ENCODE peak calls at places on chromosome 16, in nine cellular contexts. N, R, A, Q, O, X, U, P and V are unnamed samples.

GRCh38 chr16:18846416-18846815 is 45.1 kb upstream of the ARL6IP1 start:
- DNase-seq in N (no peak), R (no peak), A (no peak), Q (peak; percentile 37), O (no peak), X (no peak), U (no peak), P (no peak), V (no peak)

GRCh38 chr16:4597174-4597573 is 17.5 kb downstream of the UBALD1 start:
- DNase-seq in N (no peak), R (no peak), A (no peak), Q (peak; percentile 32), O (no peak), X (no peak), U (no peak), P (no peak), V (no peak)

GRCh38 chr16:57364143-57364542 is 5.6 kb downstream of the CCL22 start:
- DNase-seq in N (no peak), R (no peak), A (no peak), Q (no peak), O (no peak), X (no peak), U (no peak), P (no peak), V (no peak)

GRCh38 chr16:265711-266110 is 10.0 kb downstream of the RGS11 start:
- DNase-seq in N (no peak), R (no peak), A (no peak), Q (no peak), O (no peak), X (no peak), U (no peak), P (no peak), V (no peak)

GRCh38 chr16:55003916-55004315 is 73.3 kb downstream of the IRX5 start:
- DNase-seq in N (no peak), R (no peak), A (peak; percentile 36), Q (no peak), O (no peak), X (no peak), U (no peak), P (no peak), V (no peak)

GRCh38 chr16:56755038-56755437 is 25.1 kb downstream of the NUP93 start:
- DNase-seq in N (no peak), R (no peak), A (no peak), Q (no peak), O (no peak), X (no peak), U (no peak), P (no peak), V (no peak)

GRCh38 chr16:26981266-26981938 is 85.3 kb upstream of the C16orf82 start:
- DNase-seq in N (no peak), R (no peak), A (no peak), Q (peak; percentile 76), O (no peak), X (no peak), U (peak; percentile 21), P (no peak), V (no peak)

GRCh38 chr16:27222499-27223225 is 19.3 kb downstream of the KDM8 start:
- DNase-seq in N (no peak), R (no peak), A (no peak), Q (peak; percentile 19), O (no peak), X (peak; percentile 63), U (no peak), P (no peak), V (no peak)

GRCh38 chr16:77807071-77807470 is 18.7 kb downstream of the VAT1L start:
- DNase-seq in N (no peak), R (no peak), A (no peak), Q (no peak), O (no peak), X (no peak), U (no peak), P (no peak), V (no peak)

GRCh38 chr16:15482068-15482747 is 47.8 kb downstream of the BMERB1 start:
- DNase-seq in N (peak; percentile 15), R (no peak), A (no peak), Q (peak; percentile 97), O (peak; percentile 11), X (peak; percentile 76), U (peak; percentile 72), P (no peak), V (no peak)

GRCh38 chr16:9033125-9033830 is 58.2 kb upstream of the HAPSTR1 start:
- DNase-seq in N (no peak), R (no peak), A (peak; percentile 21), Q (peak; percentile 44), O (peak; percentile 26), X (peak; percentile 29), U (no peak), P (no peak), V (peak; percentile 56)

GRCh38 chr16:66878067-66878466 is 2.2 kb upstream of the PDP2 start:
- DNase-seq in N (peak; percentile 9), R (no peak), A (no peak), Q (peak; percentile 54), O (no peak), X (no peak), U (no peak), P (peak; percentile 47), V (no peak)

GRCh38 chr16:15643453-15644305 is 725 bp upstream of the MARF1 start:
- DNase-seq in N (peak; percentile 14), R (no peak), A (peak; percentile 81), Q (peak; percentile 30), O (no peak), X (peak; percentile 46), U (no peak), P (no peak), V (no peak)

GRCh38 chr16:50568187-50568830 is 20.1 kb downstream of the NKD1 start:
- DNase-seq in N (no peak), R (no peak), A (no peak), Q (no peak), O (no peak), X (peak; percentile 49), U (no peak), P (no peak), V (no peak)

GRCh38 chr16:69318177-69318910 is 7.2 kb downstream of the VPS4A start:
- DNase-seq in N (no peak), R (no peak), A (no peak), Q (no peak), O (no peak), X (no peak), U (no peak), P (no peak), V (no peak)

GRCh38 chr16:87688876-87689815 is 76.6 kb downstream of the KLHDC4 start:
- DNase-seq in N (no peak), R (no peak), A (no peak), Q (no peak), O (no peak), X (no peak), U (no peak), P (no peak), V (no peak)

GRCh38 chr16:4261557-4262172 is 11.2 kb downstream of the TFAP4 start:
- DNase-seq in N (peak; percentile 17), R (no peak), A (no peak), Q (peak; percentile 5), O (no peak), X (peak; percentile 39), U (no peak), P (no peak), V (peak; percentile 70)

GRCh38 chr16:69888005-69888560 is 63.1 kb upstream of the CLEC18A start:
- DNase-seq in N (no peak), R (no peak), A (peak; percentile 25), Q (no peak), O (no peak), X (no peak), U (no peak), P (no peak), V (no peak)

GRCh38 chr16:19926449-19927390 is 42.1 kb upstream of the GPRC5B start:
- DNase-seq in N (no peak), R (no peak), A (no peak), Q (peak; percentile 81), O (no peak), X (no peak), U (no peak), P (no peak), V (no peak)

GRCh38 chr16:29683543-29684090 is 4.6 kb downstream of the QPRT start:
- DNase-seq in N (no peak), R (no peak), A (no peak), Q (no peak), O (no peak), X (no peak), U (no peak), P (no peak), V (no peak)

GRCh38 chr16:77584205-77584859 is 138.0 kb upstream of the NUDT7 start:
- DNase-seq in N (peak; percentile 18), R (no peak), A (peak; percentile 67), Q (peak; percentile 35), O (peak; percentile 31), X (peak; percentile 60), U (peak; percentile 47), P (peak; percentile 3), V (peak; percentile 20)

GRCh38 chr16:85515830-85516397 is 97.2 kb upstream of the GSE1 start:
- DNase-seq in N (no peak), R (no peak), A (no peak), Q (no peak), O (no peak), X (no peak), U (no peak), P (no peak), V (no peak)

GRCh38 chr16:74271879-74272278 is 24.7 kb upstream of the PSMD7 start:
- DNase-seq in N (no peak), R (no peak), A (no peak), Q (no peak), O (no peak), X (no peak), U (no peak), P (no peak), V (no peak)

GRCh38 chr16:81137012-81137335 is 40.8 kb upstream of the GCSH start:
- DNase-seq in N (no peak), R (no peak), A (peak; percentile 40), Q (no peak), O (peak; percentile 8), X (no peak), U (no peak), P (no peak), V (no peak)

GRCh38 chr16:49838361-49838638 is 17.6 kb downstream of the ZNF423 start:
- DNase-seq in N (no peak), R (no peak), A (no peak), Q (no peak), O (no peak), X (no peak), U (no peak), P (no peak), V (no peak)

GRCh38 chr16:2584742-2585650 is 47.2 kb downstream of the PDPK1 start:
- DNase-seq in N (no peak), R (no peak), A (peak; percentile 3), Q (no peak), O (no peak), X (no peak), U (no peak), P (no peak), V (no peak)

GRCh38 chr16:6600167-6600566 is 732.5 kb upstream of the RBFOX1 start:
- DNase-seq in N (no peak), R (no peak), A (no peak), Q (no peak), O (no peak), X (no peak), U (no peak), P (no peak), V (no peak)

GRCh38 chr16:47057631-47057996 is 84.1 kb upstream of the DNAJA2 start:
- DNase-seq in N (no peak), R (no peak), A (no peak), Q (no peak), O (no peak), X (no peak), U (no peak), P (no peak), V (no peak)

GRCh38 chr16:67842509-67843342 is 606 bp downstream of the THAP11 start:
- DNase-seq in N (peak; percentile 36), R (peak; percentile 38), A (peak; percentile 73), Q (peak; percentile 45), O (no peak), X (peak; percentile 47), U (no peak), P (peak; percentile 42), V (no peak)

GRCh38 chr16:30748634-30749445 is 615 bp downstream of the PHKG2 start:
- DNase-seq in N (no peak), R (no peak), A (no peak), Q (peak; percentile 12), O (no peak), X (peak; percentile 47), U (no peak), P (no peak), V (no peak)

GRCh38 chr16:78108451-78108850 is 9.0 kb downstream of the WWOX start:
- DNase-seq in N (no peak), R (no peak), A (no peak), Q (no peak), O (no peak), X (no peak), U (no peak), P (no peak), V (no peak)